ENCODE peak calls at places on chromosomes 11 and 22, in eight cellular contexts. One of them, this sample, is unnamed. For H3K36me3 and H3K4me1, the result is how much of the 10 kb centered on the place peaks cover.

GRCh38 chr22:28025333-28025732 is 106.3 kb upstream of the PITPNB start:
- DNase-seq in breast epithelium: peak
- DNase-seq in gastrocnemius medialis: no peak
- DNase-seq in cardiac muscle cell: no peak
- DNase-seq in upper lobe of right lung: peak
- DNase-seq in esophagus squamous epithelium: no peak
- DNase-seq in colonic mucosa: peak
- DNase-seq in body of pancreas: no peak
- DNase-seq in this sample: no peak

GRCh38 chr11:81658722-81659121 is 1074.9 kb downstream of the FAM181B start:
- DNase-seq in breast epithelium: no peak
- DNase-seq in gastrocnemius medialis: no peak
- DNase-seq in cardiac muscle cell: no peak
- DNase-seq in upper lobe of right lung: no peak
- DNase-seq in esophagus squamous epithelium: no peak
- DNase-seq in colonic mucosa: no peak
- DNase-seq in body of pancreas: no peak
- DNase-seq in this sample: peak

GRCh38 chr22:44328762-44329161 is 16.0 kb upstream of the SHISAL1 start:
- DNase-seq in breast epithelium: no peak
- DNase-seq in gastrocnemius medialis: no peak
- DNase-seq in cardiac muscle cell: no peak
- DNase-seq in upper lobe of right lung: no peak
- DNase-seq in esophagus squamous epithelium: no peak
- DNase-seq in colonic mucosa: no peak
- DNase-seq in body of pancreas: no peak
- DNase-seq in this sample: no peak

GRCh38 chr11:22341582-22341919 is 3.4 kb downstream of the SLC17A6 start:
- DNase-seq in breast epithelium: no peak
- DNase-seq in gastrocnemius medialis: no peak
- DNase-seq in cardiac muscle cell: no peak
- DNase-seq in upper lobe of right lung: no peak
- DNase-seq in esophagus squamous epithelium: no peak
- DNase-seq in colonic mucosa: no peak
- DNase-seq in body of pancreas: no peak
- DNase-seq in this sample: no peak

GRCh38 chr11:43969543-43969942 is 27.1 kb downstream of the C11orf96 start:
- DNase-seq in breast epithelium: no peak
- DNase-seq in gastrocnemius medialis: no peak
- DNase-seq in cardiac muscle cell: peak
- DNase-seq in upper lobe of right lung: no peak
- DNase-seq in esophagus squamous epithelium: no peak
- DNase-seq in colonic mucosa: no peak
- DNase-seq in body of pancreas: no peak
- DNase-seq in this sample: no peak

GRCh38 chr11:124890701-124891389 is 6.8 kb downstream of the ROBO4 start:
- DNase-seq in breast epithelium: no peak
- DNase-seq in gastrocnemius medialis: no peak
- DNase-seq in cardiac muscle cell: no peak
- DNase-seq in upper lobe of right lung: no peak
- DNase-seq in esophagus squamous epithelium: no peak
- DNase-seq in colonic mucosa: no peak
- DNase-seq in body of pancreas: no peak
- DNase-seq in this sample: no peak

GRCh38 chr11:9697766-9698165 is 33.9 kb downstream of the SWAP70 start:
- DNase-seq in breast epithelium: no peak
- DNase-seq in gastrocnemius medialis: no peak
- DNase-seq in cardiac muscle cell: no peak
- DNase-seq in upper lobe of right lung: no peak
- DNase-seq in esophagus squamous epithelium: no peak
- DNase-seq in colonic mucosa: no peak
- DNase-seq in body of pancreas: no peak
- DNase-seq in this sample: no peak

GRCh38 chr22:39699631-39700348 is 129.2 kb downstream of the CACNA1I start:
- DNase-seq in breast epithelium: no peak
- DNase-seq in gastrocnemius medialis: no peak
- DNase-seq in cardiac muscle cell: no peak
- DNase-seq in upper lobe of right lung: no peak
- DNase-seq in esophagus squamous epithelium: no peak
- DNase-seq in colonic mucosa: no peak
- DNase-seq in body of pancreas: peak
- DNase-seq in this sample: no peak

GRCh38 chr11:100831929-100832480 is 144.9 kb downstream of the ARHGAP42 start:
- DNase-seq in breast epithelium: no peak
- DNase-seq in gastrocnemius medialis: peak
- DNase-seq in cardiac muscle cell: no peak
- DNase-seq in upper lobe of right lung: no peak
- DNase-seq in esophagus squamous epithelium: no peak
- DNase-seq in colonic mucosa: no peak
- DNase-seq in body of pancreas: no peak
- DNase-seq in this sample: no peak

GRCh38 chr11:86676533-86677154 is 4.2 kb upstream of the ME3 start:
- DNase-seq in breast epithelium: no peak
- DNase-seq in gastrocnemius medialis: no peak
- DNase-seq in cardiac muscle cell: peak
- DNase-seq in upper lobe of right lung: no peak
- DNase-seq in esophagus squamous epithelium: no peak
- DNase-seq in colonic mucosa: no peak
- DNase-seq in body of pancreas: no peak
- DNase-seq in this sample: peak

GRCh38 chr22:41697126-41697775 is 2.1 kb upstream of the MEI1 start:
- DNase-seq in breast epithelium: peak
- DNase-seq in gastrocnemius medialis: peak
- DNase-seq in cardiac muscle cell: peak
- DNase-seq in upper lobe of right lung: peak
- DNase-seq in esophagus squamous epithelium: peak
- DNase-seq in colonic mucosa: peak
- DNase-seq in body of pancreas: peak
- DNase-seq in this sample: peak

GRCh38 chr22:48459259-48459658 is 1368.4 kb downstream of the BRD1 start:
- DNase-seq in breast epithelium: no peak
- DNase-seq in gastrocnemius medialis: no peak
- DNase-seq in cardiac muscle cell: no peak
- DNase-seq in upper lobe of right lung: peak
- DNase-seq in esophagus squamous epithelium: no peak
- DNase-seq in colonic mucosa: no peak
- DNase-seq in body of pancreas: no peak
- DNase-seq in this sample: no peak

GRCh38 chr22:50585781-50586180 is 3.1 kb upstream of the CHKB start:
- DNase-seq in breast epithelium: no peak
- DNase-seq in gastrocnemius medialis: no peak
- DNase-seq in cardiac muscle cell: no peak
- DNase-seq in upper lobe of right lung: peak
- DNase-seq in esophagus squamous epithelium: no peak
- DNase-seq in colonic mucosa: no peak
- DNase-seq in body of pancreas: no peak
- DNase-seq in this sample: no peak

GRCh38 chr11:70364745-70365535 is 33.4 kb upstream of the CTTN start:
- DNase-seq in breast epithelium: peak
- DNase-seq in gastrocnemius medialis: no peak
- DNase-seq in cardiac muscle cell: no peak
- DNase-seq in upper lobe of right lung: no peak
- DNase-seq in esophagus squamous epithelium: no peak
- DNase-seq in colonic mucosa: no peak
- DNase-seq in body of pancreas: no peak
- DNase-seq in this sample: no peak

GRCh38 chr11:131534611-131535010 is 164.2 kb downstream of the NTM start:
- DNase-seq in breast epithelium: no peak
- DNase-seq in gastrocnemius medialis: no peak
- DNase-seq in cardiac muscle cell: no peak
- DNase-seq in upper lobe of right lung: no peak
- DNase-seq in esophagus squamous epithelium: no peak
- DNase-seq in colonic mucosa: no peak
- DNase-seq in body of pancreas: no peak
- DNase-seq in this sample: no peak

GRCh38 chr22:18091916-18092526 is 14.2 kb downstream of the PEX26 start:
- DNase-seq in breast epithelium: peak
- DNase-seq in gastrocnemius medialis: peak
- DNase-seq in cardiac muscle cell: peak
- DNase-seq in upper lobe of right lung: no peak
- DNase-seq in esophagus squamous epithelium: no peak
- DNase-seq in colonic mucosa: peak
- DNase-seq in body of pancreas: peak
- DNase-seq in this sample: no peak

GRCh38 chr22:22746963-22747933 is 102.8 kb downstream of the GGTLC2 start:
- DNase-seq in breast epithelium: no peak
- DNase-seq in gastrocnemius medialis: no peak
- DNase-seq in cardiac muscle cell: no peak
- DNase-seq in upper lobe of right lung: no peak
- DNase-seq in esophagus squamous epithelium: no peak
- DNase-seq in colonic mucosa: no peak
- DNase-seq in body of pancreas: no peak
- DNase-seq in this sample: no peak

GRCh38 chr22:22744412-22745224 is 100.2 kb downstream of the GGTLC2 start:
- DNase-seq in breast epithelium: no peak
- DNase-seq in gastrocnemius medialis: no peak
- DNase-seq in cardiac muscle cell: no peak
- DNase-seq in upper lobe of right lung: no peak
- DNase-seq in esophagus squamous epithelium: no peak
- DNase-seq in colonic mucosa: no peak
- DNase-seq in body of pancreas: no peak
- DNase-seq in this sample: no peak

GRCh38 chr22:22746061-22746962 is 101.9 kb downstream of the GGTLC2 start:
- DNase-seq in breast epithelium: no peak
- DNase-seq in gastrocnemius medialis: no peak
- DNase-seq in cardiac muscle cell: no peak
- DNase-seq in upper lobe of right lung: no peak
- DNase-seq in esophagus squamous epithelium: no peak
- DNase-seq in colonic mucosa: no peak
- DNase-seq in body of pancreas: no peak
- DNase-seq in this sample: no peak

GRCh38 chr22:22743128-22743760 is 98.8 kb downstream of the GGTLC2 start:
- DNase-seq in breast epithelium: no peak
- DNase-seq in gastrocnemius medialis: no peak
- DNase-seq in cardiac muscle cell: no peak
- DNase-seq in upper lobe of right lung: no peak
- DNase-seq in esophagus squamous epithelium: no peak
- DNase-seq in colonic mucosa: no peak
- DNase-seq in body of pancreas: no peak
- DNase-seq in this sample: no peak

DNA sequence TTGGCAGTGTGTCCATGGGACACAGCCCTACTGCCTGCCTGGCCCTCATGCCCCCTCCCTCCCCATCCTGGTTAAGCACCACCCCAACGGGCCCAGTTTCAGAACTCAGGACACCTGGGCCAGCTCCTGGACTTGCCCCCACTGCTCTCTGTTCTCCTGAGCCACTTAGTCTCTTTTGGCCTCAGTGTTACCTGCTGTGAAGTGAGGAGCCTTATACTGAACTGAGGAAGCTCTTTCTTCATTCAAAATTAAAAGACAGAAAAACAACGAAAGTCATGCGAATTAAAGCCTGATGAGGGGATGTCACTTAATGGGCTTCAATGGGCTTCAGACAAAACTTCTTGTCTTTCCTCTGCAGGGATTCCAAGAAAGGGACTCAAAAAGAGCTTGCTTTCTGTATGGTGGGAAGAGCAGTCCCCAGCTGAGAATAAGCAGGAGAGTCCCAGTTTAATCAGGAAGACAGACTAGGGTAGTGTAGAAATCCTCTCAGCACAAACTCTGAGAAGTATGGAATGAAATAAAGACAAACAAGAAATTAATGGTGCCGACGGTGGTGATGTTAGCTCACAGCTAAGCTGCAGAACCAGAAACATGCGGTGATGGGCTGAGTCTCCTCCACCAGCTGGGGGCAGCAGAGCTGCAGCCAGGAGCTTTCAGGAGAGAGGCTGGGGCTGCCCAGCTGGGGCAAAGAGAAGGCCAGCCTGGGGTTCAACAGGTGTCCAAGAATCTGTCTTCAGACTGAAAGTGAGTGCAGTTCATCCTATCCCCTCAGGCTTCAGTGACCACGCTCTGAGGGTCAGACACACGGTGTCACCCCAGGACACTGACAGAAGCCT is 101.0 kb downstream of the GGTLC2 start:
- DNase-seq in breast epithelium: no peak
- DNase-seq in gastrocnemius medialis: no peak
- DNase-seq in cardiac muscle cell: no peak
- DNase-seq in upper lobe of right lung: no peak
- DNase-seq in esophagus squamous epithelium: no peak
- DNase-seq in colonic mucosa: peak
- DNase-seq in body of pancreas: peak
- DNase-seq in this sample: no peak
- TF ChIP-seq CTCF in breast epithelium: peak
- TF ChIP-seq CTCF in gastrocnemius medialis: no peak
- TF ChIP-seq CTCF in cardiac muscle cell: peak
- TF ChIP-seq CTCF in upper lobe of right lung: peak
- TF ChIP-seq CTCF in esophagus squamous epithelium: peak
- TF ChIP-seq CTCF in colonic mucosa: peak
- TF ChIP-seq CTCF in body of pancreas: peak
- TF ChIP-seq CTCF in this sample: peak

GRCh38 chr11:95831198-95831883 is 41.0 kb downstream of the CEP57 start:
- DNase-seq in breast epithelium: no peak
- DNase-seq in gastrocnemius medialis: no peak
- DNase-seq in cardiac muscle cell: no peak
- DNase-seq in upper lobe of right lung: no peak
- DNase-seq in esophagus squamous epithelium: no peak
- DNase-seq in colonic mucosa: no peak
- DNase-seq in body of pancreas: no peak
- DNase-seq in this sample: no peak
- H3K36me3 ChIP-seq in breast epithelium: under half
- H3K36me3 ChIP-seq in gastrocnemius medialis: under half
- H3K36me3 ChIP-seq in cardiac muscle cell: half or more
- H3K36me3 ChIP-seq in upper lobe of right lung: half or more
- H3K36me3 ChIP-seq in esophagus squamous epithelium: half or more
- H3K36me3 ChIP-seq in colonic mucosa: under half
- H3K36me3 ChIP-seq in body of pancreas: under half
- H3K36me3 ChIP-seq in this sample: under half

DNA sequence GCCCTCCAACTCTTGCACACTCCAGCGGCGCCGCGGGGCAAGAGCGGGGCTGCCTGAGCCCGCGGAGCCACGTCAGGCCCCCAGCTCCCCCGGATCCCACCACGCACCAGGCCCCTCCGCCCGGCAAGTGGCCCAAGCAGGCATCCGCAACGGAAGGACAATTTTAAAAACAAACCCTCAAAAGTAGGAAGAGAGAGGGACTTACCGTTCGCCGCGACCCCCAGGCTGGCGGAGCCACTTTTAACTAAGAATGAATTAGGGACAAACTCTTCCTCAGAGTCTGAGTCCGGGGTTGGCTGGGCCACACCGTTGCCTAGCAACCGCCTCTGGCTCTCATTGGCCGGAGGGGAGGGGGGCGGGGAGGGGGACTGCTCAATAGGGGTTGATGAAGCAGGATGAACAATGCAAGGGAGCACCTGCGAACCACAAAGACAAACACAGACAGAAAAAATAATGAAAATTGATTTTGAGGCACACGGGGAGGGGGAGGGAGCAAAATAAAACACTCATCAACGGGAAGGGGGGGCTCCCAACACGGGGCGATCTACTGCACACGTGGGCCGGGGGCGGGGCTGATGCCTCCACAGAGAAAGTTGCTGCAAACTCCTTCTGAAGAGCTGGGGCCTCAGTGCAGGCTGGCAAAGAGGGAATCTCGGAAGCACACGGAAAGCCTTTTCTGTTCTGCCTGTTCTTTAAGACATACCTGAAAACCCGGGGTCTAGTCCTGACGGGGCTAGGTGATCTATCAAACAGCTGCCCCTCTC is 387.5 kb upstream of the NARS2 start:
- DNase-seq in breast epithelium: no peak
- DNase-seq in gastrocnemius medialis: no peak
- DNase-seq in cardiac muscle cell: peak
- DNase-seq in upper lobe of right lung: no peak
- DNase-seq in esophagus squamous epithelium: no peak
- DNase-seq in colonic mucosa: no peak
- DNase-seq in body of pancreas: peak
- DNase-seq in this sample: no peak
- H3K4me1 ChIP-seq in breast epithelium: under half
- H3K4me1 ChIP-seq in gastrocnemius medialis: under half
- H3K4me1 ChIP-seq in cardiac muscle cell: under half
- H3K4me1 ChIP-seq in upper lobe of right lung: under half
- H3K4me1 ChIP-seq in esophagus squamous epithelium: under half
- H3K4me1 ChIP-seq in colonic mucosa: under half
- H3K4me1 ChIP-seq in body of pancreas: under half
- H3K4me1 ChIP-seq in this sample: under half

GRCh38 chr11:79078999-79079398 is 361.8 kb downstream of the TENM4 start:
- DNase-seq in breast epithelium: no peak
- DNase-seq in gastrocnemius medialis: peak
- DNase-seq in cardiac muscle cell: no peak
- DNase-seq in upper lobe of right lung: no peak
- DNase-seq in esophagus squamous epithelium: no peak
- DNase-seq in colonic mucosa: no peak
- DNase-seq in body of pancreas: peak
- DNase-seq in this sample: no peak
- TF ChIP-seq CTCF in breast epithelium: no peak
- TF ChIP-seq CTCF in gastrocnemius medialis: no peak
- TF ChIP-seq CTCF in cardiac muscle cell: no peak
- TF ChIP-seq CTCF in upper lobe of right lung: no peak
- TF ChIP-seq CTCF in esophagus squamous epithelium: no peak
- TF ChIP-seq CTCF in colonic mucosa: no peak
- TF ChIP-seq CTCF in body of pancreas: no peak
- TF ChIP-seq CTCF in this sample: no peak